ENCODE peak calls at places on chromosome 10, in nine cellular contexts. G is mucosa of gallbladder, B is activated T-cell treated with anti-CD3 and anti-CD28 coated beads for 24 hours, I is GM18507, L is NCI-H2029, Q is iris pigment epithelial cell, A is MV-4-11, C is psoas muscle, F is epithelial cell of esophagus. W is an unnamed sample.
A peak's percentile ranks its signal among the peaks of the same experiment; 100 is the strongest.

GRCh38 chr10:85646312-85646711 is 720.3 kb downstream of the GRID1 start:
- DNase-seq in L (peak; percentile 50), G (no peak), A (no peak), Q (peak; percentile 3), B (no peak), I (no peak), F (peak; percentile 70), C (no peak), W (no peak)

GRCh38 chr10:131874991-131875451 is 25.8 kb upstream of the PPP2R2D start:
- DNase-seq in C (peak; percentile 74), Q (peak; percentile 78), G (peak; percentile 64), B (peak; percentile 48), I (peak; percentile 52), A (peak; percentile 90), L (peak; percentile 69), F (peak; percentile 84), W (peak; percentile 89)

GRCh38 chr10:79345241-79346011 is 1.8 kb upstream of the PPIF start:
- DNase-seq in F (no peak), C (no peak), I (no peak), B (no peak), Q (no peak), G (no peak), L (no peak), A (peak; percentile 78), W (peak; percentile 18)

GRCh38 chr10:35359056-35359455 is 22.7 kb downstream of the CCNY start:
- DNase-seq in C (no peak), A (no peak), Q (no peak), G (no peak), I (no peak), F (no peak), L (no peak), B (no peak), W (no peak)

GRCh38 chr10:46282460-46283216 is 4.2 kb upstream of the ANTXRL start:
- DNase-seq in L (no peak), B (peak; percentile 55), I (no peak), C (peak; percentile 83), G (peak; percentile 87), A (peak; percentile 59), Q (peak; percentile 83), F (peak; percentile 48), W (peak; percentile 59)

GRCh38 chr10:83432296-83433045 is 706.8 kb upstream of the GHITM start:
- DNase-seq in L (no peak), I (no peak), B (no peak), G (no peak), C (no peak), F (no peak), Q (no peak), A (no peak), W (no peak)

GRCh38 chr10:81928119-81928518 is 53.1 kb downstream of the NRG3 start:
- DNase-seq in I (no peak), Q (no peak), L (no peak), C (no peak), G (no peak), F (no peak), B (no peak), A (no peak), W (no peak)

GRCh38 chr10:3785849-3786290 is 861 bp upstream of the KLF6 start:
- DNase-seq in I (no peak), A (no peak), L (no peak), B (no peak), Q (peak; percentile 51), G (no peak), F (peak; percentile 66), C (peak; percentile 32), W (peak; percentile 77)

GRCh38 chr10:67076175-67076574 is 150.3 kb downstream of the LRRTM3 start:
- DNase-seq in A (no peak), I (no peak), Q (peak; percentile 7), G (peak; percentile 50), F (no peak), C (no peak), B (no peak), L (no peak), W (no peak)

GRCh38 chr10:71727429-71728217 is 8.0 kb upstream of the C10orf105 start:
- DNase-seq in L (peak; percentile 73), G (peak; percentile 88), Q (peak; percentile 19), A (peak; percentile 93), F (peak; percentile 31), B (peak; percentile 58), I (no peak), C (peak; percentile 54), W (peak; percentile 82)

GRCh38 chr10:102408728-102409603 is 9.6 kb downstream of the PSD start:
- DNase-seq in B (peak; percentile 70), I (no peak), C (no peak), G (no peak), L (no peak), A (no peak), Q (peak; percentile 45), F (no peak), W (peak; percentile 65)

GRCh38 chr10:113335603-113336002 is 217.2 kb upstream of the HABP2 start:
- DNase-seq in G (no peak), B (no peak), L (no peak), C (no peak), I (no peak), Q (peak; percentile 82), A (no peak), F (no peak), W (no peak)

GRCh38 chr10:124875596-124875995 is 66.3 kb upstream of the ZRANB1 start:
- DNase-seq in A (no peak), I (no peak), C (no peak), F (peak; percentile 40), Q (peak; percentile 49), L (no peak), G (no peak), B (no peak), W (no peak)

GRCh38 chr10:50850576-50851340 is 34.7 kb downstream of the A1CF start:
- DNase-seq in G (no peak), Q (peak; percentile 8), C (no peak), L (no peak), I (no peak), B (no peak), A (no peak), F (no peak), W (no peak)

GRCh38 chr10:17181751-17182150 is 19.7 kb downstream of the TRDMT1 start:
- DNase-seq in G (peak; percentile 25), L (no peak), I (no peak), B (no peak), C (no peak), F (peak; percentile 65), Q (no peak), A (no peak), W (no peak)

GRCh38 chr10:133032976-133033741 is 54.6 kb upstream of the ADGRA1 start:
- DNase-seq in B (no peak), C (no peak), A (no peak), L (no peak), G (no peak), F (no peak), Q (no peak), I (no peak), W (no peak)

GRCh38 chr10:113216068-113216467 is 266.0 kb downstream of the TCF7L2 start:
- DNase-seq in B (no peak), F (peak; percentile 18), L (no peak), A (peak; percentile 18), G (no peak), I (no peak), C (no peak), Q (no peak), W (no peak)

GRCh38 chr10:5252177-5253037 is 55.8 kb downstream of the AKR1C4 start:
- DNase-seq in F (peak; percentile 49), L (no peak), I (no peak), Q (peak; percentile 26), G (no peak), B (no peak), A (no peak), C (no peak), W (no peak)

GRCh38 chr10:76124230-76124629 is 692.8 kb downstream of the LRMDA start:
- DNase-seq in B (no peak), G (no peak), L (no peak), F (no peak), Q (no peak), A (no peak), I (no peak), C (no peak), W (no peak)

GRCh38 chr10:75117996-75118395 is 6.5 kb downstream of the SAMD8 start:
- DNase-seq in L (no peak), B (no peak), I (no peak), G (no peak), A (no peak), F (no peak), Q (peak; percentile 60), C (no peak), W (no peak)

GRCh38 chr10:58220769-58221448 is 46.8 kb downstream of the IPMK start:
- DNase-seq in F (no peak), A (no peak), B (no peak), G (no peak), L (no peak), Q (peak; percentile 83), C (no peak), I (no peak), W (no peak)

GRCh38 chr10:63464402-63465292 is 1.1 kb downstream of the JMJD1C start:
- DNase-seq in B (no peak), G (no peak), A (peak; percentile 69), C (no peak), Q (no peak), F (peak; percentile 37), I (no peak), L (no peak), W (no peak)

GRCh38 chr10:24685958-24686540 is 37.6 kb downstream of the ARHGAP21 start:
- DNase-seq in L (no peak), Q (peak; percentile 83), I (no peak), C (no peak), A (no peak), F (no peak), B (no peak), G (no peak), W (no peak)

GRCh38 chr10:66167816-66168215 is 758.0 kb upstream of the LRRTM3 start:
- DNase-seq in F (peak; percentile 37), Q (peak; percentile 63), C (no peak), L (no peak), A (no peak), B (no peak), I (no peak), G (no peak), W (no peak)

GRCh38 chr10:114391599-114391998 is 12.7 kb downstream of the AFAP1L2 start:
- DNase-seq in A (no peak), C (no peak), I (no peak), G (no peak), L (no peak), B (no peak), Q (no peak), F (no peak), W (no peak)

GRCh38 chr10:122127943-122128342 is 139.0 kb downstream of the TACC2 start:
- DNase-seq in G (no peak), F (no peak), I (no peak), Q (peak; percentile 48), L (no peak), A (no peak), C (peak; percentile 39), B (no peak), W (no peak)

GRCh38 chr10:128071417-128071782 is 54.8 kb downstream of the MKI67 start:
- DNase-seq in A (no peak), C (no peak), Q (no peak), L (no peak), F (no peak), B (no peak), G (no peak), I (no peak), W (no peak)

GRCh38 chr10:103890194-103890658 is 27.8 kb downstream of the STN1 start:
- DNase-seq in C (no peak), F (peak; percentile 96), G (peak; percentile 82), L (peak; percentile 29), A (no peak), B (no peak), I (no peak), Q (no peak), W (no peak)

GRCh38 chr10:53233759-53234158 is 461.2 kb upstream of the MBL2 start:
- DNase-seq in L (no peak), C (no peak), B (no peak), F (no peak), Q (no peak), I (no peak), A (no peak), G (no peak), W (no peak)

GRCh38 chr10:132300582-132300981 is 7.2 kb downstream of the STK32C start:
- DNase-seq in A (no peak), B (no peak), C (no peak), F (no peak), I (no peak), G (no peak), Q (no peak), L (no peak), W (no peak)

GRCh38 chr10:91799580-91799975 is 1.4 kb downstream of the TNKS2 start:
- DNase-seq in F (peak; percentile 77), B (no peak), I (no peak), A (no peak), C (no peak), L (no peak), Q (peak; percentile 20), G (no peak), W (no peak)